ENCODE peak calls at places on chromosomes 11 and 22, in ten cellular contexts. T is retinal pigment epithelial cell; A is PC-9; E is CD4-positive, alpha-beta T cell; M is RWPE1; K is fibroblast of lung; U is stomach; C is right lobe of liver; V is fibroblast of the aortic adventitia; Y is tibial nerve. F is an unnamed sample.

GRCh38 chr22:25492950-25493790 is 71.3 kb upstream of the GRK3 start:
- DNase-seq in K (no peak), M (no peak), T (no peak), E (no peak), V (no peak), U (no peak), C (no peak), A (no peak), Y (no peak), F (no peak)

GRCh38 chr11:3234846-3235245 is 2.6 kb upstream of the MRGPRE start:
- DNase-seq in A (no peak), C (no peak), E (no peak), K (no peak), Y (no peak), M (no peak), T (no peak), U (no peak), V (no peak), F (no peak)

GRCh38 chr11:123122341-123122740 is 60.4 kb upstream of the HSPA8 start:
- DNase-seq in T (no peak), K (peak), Y (peak), A (no peak), E (no peak), V (peak), M (no peak), C (no peak), U (no peak), F (peak)

GRCh38 chr22:30605449-30606110 is 1.4 kb upstream of the TCN2 start:
- DNase-seq in M (peak), T (no peak), C (no peak), A (no peak), Y (peak), E (peak), U (peak), V (peak), K (peak), F (peak)

GRCh38 chr11:88344869-88345268 is 7.3 kb upstream of the CTSC start:
- DNase-seq in T (no peak), M (no peak), U (no peak), A (no peak), E (no peak), K (no peak), C (no peak), V (no peak), Y (no peak), F (no peak)

GRCh38 chr22:22547692-22548348 is 11.2 kb downstream of the PRAME start:
- DNase-seq in C (no peak), E (no peak), M (no peak), V (no peak), T (no peak), K (no peak), Y (no peak), A (no peak), U (no peak), F (no peak)

GRCh38 chr11:114285599-114285998 is 10.6 kb upstream of the NNMT start:
- DNase-seq in K (peak), T (no peak), E (no peak), C (no peak), V (peak), Y (no peak), U (no peak), M (peak), A (no peak), F (no peak)

GRCh38 chr11:110305169-110306018 is 9.0 kb upstream of the RDX start:
- DNase-seq in M (peak), V (peak), A (no peak), U (no peak), Y (no peak), T (peak), K (no peak), C (no peak), E (no peak), F (no peak)

GRCh38 chr11:126443120-126443519 is 87.6 kb downstream of the ST3GAL4 start:
- DNase-seq in V (no peak), K (no peak), E (no peak), M (no peak), U (no peak), A (no peak), T (no peak), C (no peak), Y (no peak), F (no peak)

GRCh38 chr22:24950272-24950902 is 2.1 kb upstream of the KIAA1671 start:
- DNase-seq in A (no peak), E (no peak), U (no peak), K (no peak), C (no peak), V (peak), T (no peak), Y (no peak), M (no peak), F (no peak)

GRCh38 chr11:44950625-44951472 is at the start of gene TP53I11:
- DNase-seq in U (peak), K (peak), C (peak), Y (peak), T (peak), E (peak), V (peak), M (peak), A (no peak), F (no peak)

GRCh38 chr22:19477321-19478085 is 1.5 kb downstream of the UFD1 start:
- DNase-seq in Y (no peak), E (no peak), U (no peak), M (no peak), V (peak), C (no peak), T (no peak), K (peak), A (no peak), F (no peak)
- TF ChIP-seq CTCF in Y (no peak), E (peak), U (no peak), M (peak), V (peak), C (peak), T (peak), K (peak), A (no peak), F (no peak)

DNA sequence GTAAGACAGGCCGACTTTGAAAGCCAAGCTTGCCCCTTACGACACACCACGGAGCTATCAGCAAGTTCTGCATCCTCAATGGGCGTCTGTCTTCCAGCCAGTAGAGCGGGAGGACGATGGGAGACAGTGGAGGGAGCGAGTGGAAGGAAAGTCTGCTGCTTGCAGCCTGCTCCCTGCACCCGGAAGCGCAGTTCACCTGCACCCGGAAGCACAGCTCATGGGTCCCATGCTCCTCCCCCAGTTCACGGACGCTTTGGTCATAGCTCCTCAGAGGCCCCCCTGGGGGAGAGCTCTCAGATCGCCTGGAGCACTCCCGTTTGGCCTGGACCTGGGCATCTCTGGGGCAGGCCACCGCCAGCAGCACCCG is 51.3 kb downstream of the FBLN1 start:
- DNase-seq in V (no peak), T (no peak), C (no peak), U (no peak), Y (no peak), M (peak), E (no peak), K (no peak), A (no peak), F (no peak)
- TF ChIP-seq CTCF in V (no peak), T (no peak), C (peak), U (no peak), Y (peak), M (peak), E (no peak), K (no peak), A (no peak), F (no peak)

DNA sequence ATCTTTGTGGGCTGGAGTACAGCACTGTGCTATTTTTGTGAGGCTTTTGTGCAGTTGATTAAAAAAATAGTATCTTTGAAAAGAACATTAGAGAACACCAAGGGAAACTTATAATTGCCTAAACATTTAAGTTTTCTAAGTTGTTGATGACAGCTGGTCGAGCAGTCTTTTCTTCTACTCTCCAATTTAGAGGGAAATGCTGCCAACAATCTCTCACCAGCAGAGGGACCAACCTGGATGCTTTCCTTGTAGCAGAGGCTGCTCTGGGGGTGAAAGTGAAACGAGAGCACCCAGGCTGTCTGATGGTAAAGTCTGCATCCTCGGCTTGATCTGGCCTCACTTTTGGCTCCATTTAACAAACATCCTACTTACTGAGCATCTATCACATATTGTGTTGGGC is 1286.5 kb upstream of the TENM4 start:
- DNase-seq in C (no peak), A (no peak), T (no peak), V (peak), Y (no peak), U (no peak), E (no peak), M (peak), K (peak), F (no peak)
- TF ChIP-seq CTCF in C (no peak), A (peak), T (peak), V (peak), Y (no peak), U (no peak), E (no peak), M (no peak), K (peak), F (no peak)

DNA sequence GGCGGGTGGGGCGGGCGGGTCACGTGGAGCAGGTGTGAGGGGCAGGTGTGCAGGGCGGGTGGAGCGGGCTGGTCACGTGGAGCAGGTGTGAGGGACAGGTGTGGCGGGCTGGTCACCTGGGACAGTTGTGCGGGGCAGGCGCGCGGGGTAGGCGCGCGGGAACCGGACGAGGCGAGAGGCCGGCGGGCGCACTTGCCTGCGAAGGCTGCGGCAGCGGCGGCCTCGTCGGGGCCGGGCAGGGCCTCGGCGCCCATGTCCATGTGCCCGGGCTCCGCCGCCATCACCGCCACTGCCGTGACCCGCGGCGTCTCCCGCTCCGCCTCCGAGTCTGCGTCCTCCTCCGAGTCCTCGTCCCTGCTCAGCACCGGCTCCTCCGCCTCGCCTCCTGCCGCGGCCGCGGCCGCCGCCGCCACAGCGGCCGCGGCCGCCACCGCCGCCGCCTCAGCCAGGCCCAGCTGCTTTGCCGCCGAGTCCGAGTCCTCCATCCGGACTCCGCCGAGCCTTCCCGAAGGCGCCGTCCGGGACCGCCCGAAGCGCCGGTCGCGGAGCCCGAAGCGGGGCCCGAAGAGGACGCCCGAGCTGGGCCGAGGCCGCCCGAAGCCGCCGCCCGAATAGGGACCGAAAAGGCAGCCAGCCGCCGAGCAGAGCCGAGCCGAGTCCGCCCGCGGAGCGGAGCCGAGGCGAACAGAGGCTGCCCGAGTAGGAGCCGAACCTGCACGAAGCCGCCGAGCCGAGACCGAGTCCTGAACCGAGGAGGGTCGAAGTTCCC is at the start of gene DEAF1:
- DNase-seq in E (peak), C (peak), U (peak), K (peak), A (peak), V (peak), M (peak), Y (peak), T (peak), F (peak)
- TF ChIP-seq CTCF in E (no peak), C (no peak), U (no peak), K (no peak), A (no peak), V (no peak), M (no peak), Y (no peak), T (no peak), F (no peak)